ENCODE peak calls at places on chromosomes 3 and 15, in eight cellular contexts. E is pancreas, N is heart left ventricle, Y is colonic mucosa, T is adrenal gland, F is neural progenitor cell, W is ovary, K is left ventricle myocardium inferior. S is an unnamed sample.

GRCh38 chr15:20356444-20357138 is 185.0 kb downstream of the GOLGA6L6 start:
- DNase-seq in E (peak; percentile 77), N (peak; percentile 69), Y (no peak), T (peak; percentile 67), F (no peak), W (peak; percentile 53), K (peak; percentile 54), S (peak; percentile 73)

GRCh38 chr15:51380999-51381806 is 39.7 kb downstream of the GLDN start:
- DNase-seq in E (peak; percentile 59), N (peak; percentile 54), Y (peak; percentile 67), T (peak; percentile 70), F (peak; percentile 87), W (no peak), K (no peak), S (no peak)

GRCh38 chr3:122149228-122149627 is 34.2 kb upstream of the CASR start:
- DNase-seq in E (no peak), N (no peak), Y (no peak), T (no peak), F (no peak), W (no peak), K (no peak), S (no peak)

GRCh38 chr15:89836255-89837133 is 21.8 kb upstream of the ANPEP start:
- DNase-seq in E (no peak), N (no peak), Y (no peak), T (peak; percentile 36), F (no peak), W (no peak), K (no peak), S (no peak)

GRCh38 chr15:44315773-44316465 is 27.4 kb downstream of the GOLM2 start:
- DNase-seq in E (no peak), N (no peak), Y (no peak), T (no peak), F (no peak), W (no peak), K (no peak), S (no peak)

GRCh38 chr3:189641776-189642175 is 10.6 kb downstream of the TP63 start:
- DNase-seq in E (no peak), N (no peak), Y (no peak), T (no peak), F (no peak), W (no peak), K (no peak), S (no peak)

GRCh38 chr3:195909645-195910498 is 1.5 kb upstream of the TNK2 start:
- DNase-seq in E (peak; percentile 85), N (peak; percentile 89), Y (peak; percentile 90), T (peak; percentile 75), F (peak; percentile 88), W (peak; percentile 86), K (peak; percentile 87), S (peak; percentile 88)

GRCh38 chr3:23760871-23761373 is 44.8 kb upstream of the UBE2E1 start:
- DNase-seq in E (no peak), N (no peak), Y (no peak), T (no peak), F (peak; percentile 24), W (no peak), K (no peak), S (no peak)

GRCh38 chr3:62188547-62189375 is 184.6 kb downstream of the FEZF2 start:
- DNase-seq in E (peak; percentile 72), N (peak; percentile 71), Y (peak; percentile 65), T (peak; percentile 49), F (peak; percentile 86), W (peak; percentile 70), K (peak; percentile 77), S (peak; percentile 75)

GRCh38 chr3:169759256-169759655 is 5.6 kb downstream of the TERC start:
- DNase-seq in E (no peak), N (no peak), Y (no peak), T (no peak), F (no peak), W (no peak), K (no peak), S (no peak)

GRCh38 chr3:195698325-195699147 is 22.2 kb upstream of the MUC20 start:
- DNase-seq in E (no peak), N (no peak), Y (no peak), T (no peak), F (peak; percentile 63), W (no peak), K (no peak), S (no peak)

GRCh38 chr15:88202231-88202630 is 54.3 kb downstream of the NTRK3 start:
- DNase-seq in E (no peak), N (no peak), Y (no peak), T (no peak), F (no peak), W (no peak), K (no peak), S (no peak)

GRCh38 chr3:50625879-50626182 is 8.9 kb downstream of the MAPKAPK3 start:
- DNase-seq in E (no peak), N (no peak), Y (no peak), T (no peak), F (no peak), W (no peak), K (no peak), S (no peak)

GRCh38 chr3:126607214-126607908 is 47.6 kb downstream of the TXNRD3 start:
- DNase-seq in E (no peak), N (no peak), Y (no peak), T (no peak), F (no peak), W (no peak), K (no peak), S (no peak)

GRCh38 chr3:107264888-107265287 is 112.4 kb upstream of the CCDC54 start:
- DNase-seq in E (no peak), N (no peak), Y (peak; percentile 20), T (no peak), F (no peak), W (no peak), K (no peak), S (no peak)

GRCh38 chr3:87793322-87793877 is 265.4 kb downstream of the CGGBP1 start:
- DNase-seq in E (no peak), N (no peak), Y (no peak), T (no peak), F (peak; percentile 1), W (no peak), K (no peak), S (no peak)

GRCh38 chr15:87224409-87224808 is 1032.1 kb downstream of the NTRK3 start:
- DNase-seq in E (no peak), N (no peak), Y (no peak), T (no peak), F (no peak), W (no peak), K (no peak), S (no peak)

DNA sequence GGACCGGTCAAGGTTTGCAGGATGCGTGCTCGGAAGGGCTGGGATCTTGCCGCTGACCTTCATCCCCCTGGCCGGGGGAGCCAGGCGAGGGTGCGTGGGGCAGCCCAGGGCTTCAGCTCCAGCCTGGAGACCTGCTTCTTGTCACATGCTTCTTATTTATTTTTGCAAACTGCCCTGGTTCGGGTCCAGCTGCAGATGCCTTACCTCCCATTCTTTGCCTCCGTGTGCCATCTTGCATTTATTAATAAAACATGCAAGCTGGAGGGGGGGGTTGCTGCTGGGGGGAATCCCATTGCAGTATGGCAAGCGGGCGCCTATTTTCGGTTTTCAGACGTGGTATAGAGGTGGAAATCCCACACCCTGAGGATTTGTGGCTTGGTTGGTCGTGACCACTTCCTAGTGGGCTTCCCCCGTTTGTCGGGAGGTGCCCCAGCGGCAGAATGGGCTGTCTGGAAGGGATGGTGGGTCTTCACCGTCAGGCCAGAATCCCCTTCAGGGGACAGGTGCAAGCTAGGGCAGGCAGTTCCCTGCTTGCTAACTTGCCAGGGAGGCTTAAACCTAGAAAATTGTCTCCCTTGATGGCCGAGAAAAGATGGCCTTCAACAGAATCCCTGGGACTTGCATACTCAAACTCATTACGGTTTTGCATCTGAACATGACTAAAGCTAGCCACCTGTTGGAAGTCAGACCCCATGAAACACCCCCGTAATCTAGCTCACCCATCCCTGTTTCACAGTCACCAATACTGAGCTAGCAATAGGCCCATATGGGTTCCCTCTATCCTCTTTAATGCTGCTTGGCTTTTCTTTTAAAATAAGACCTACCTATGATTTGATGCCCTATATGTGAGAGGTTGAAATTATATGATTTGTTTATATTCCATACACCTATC is 559 bp downstream of the TMEM266 start:
- DNase-seq in E (no peak), N (no peak), Y (no peak), T (no peak), F (no peak), W (no peak), K (no peak), S (no peak)
- H3K4me3 ChIP-seq in E (peak overlapping the region; percentile 39), N (peak overlapping the region; percentile 65), Y (peak overlapping the region; percentile 36), T (peak overlapping the region; percentile 81), F (peak overlapping the region; percentile 63), W (peak overlapping the region; percentile 37), K (peak overlapping the region; percentile 72), S (peak overlapping the region; percentile 61)

GRCh38 chr3:15098503-15099363 is at the start of gene RBSN:
- DNase-seq in E (peak; percentile 91), N (peak; percentile 97), Y (peak; percentile 96), T (peak; percentile 95), F (peak; percentile 98), W (peak; percentile 93), K (peak; percentile 96), S (peak; percentile 98)

GRCh38 chr3:15096026-15096425 is 2.9 kb downstream of the RBSN start:
- DNase-seq in E (no peak), N (no peak), Y (no peak), T (no peak), F (no peak), W (no peak), K (no peak), S (no peak)

GRCh38 chr3:15099364-15100098 is 583 bp upstream of the RBSN start:
- DNase-seq in E (peak; percentile 28), N (no peak), Y (no peak), T (peak; percentile 26), F (peak; percentile 16), W (no peak), K (no peak), S (no peak)

GRCh38 chr3:15094187-15094875 is 4.6 kb downstream of the RBSN start:
- DNase-seq in E (no peak), N (no peak), Y (no peak), T (no peak), F (no peak), W (no peak), K (no peak), S (no peak)

GRCh38 chr3:15097889-15098288 is 1.1 kb downstream of the RBSN start:
- DNase-seq in E (no peak), N (no peak), Y (no peak), T (no peak), F (no peak), W (no peak), K (no peak), S (no peak)
- H3K4me3 ChIP-seq in E (peak overlapping the region; percentile 73), N (peak overlapping the region; percentile 75), Y (peak overlapping the region; percentile 74), T (peak overlapping the region; percentile 77), F (peak overlapping the region; percentile 93), W (peak overlapping the region; percentile 74), K (peak overlapping the region; percentile 83), S (peak overlapping the region; percentile 68)

GRCh38 chr15:63500265-63501250 is 3.8 kb upstream of the USP3 start:
- DNase-seq in E (peak; percentile 67), N (no peak), Y (no peak), T (no peak), F (no peak), W (no peak), K (no peak), S (peak; percentile 53)
- H3K4me3 ChIP-seq in E (no peak overlapping the region), N (peak overlapping the region; percentile 47), Y (no peak overlapping the region), T (no peak overlapping the region), F (no peak overlapping the region), W (peak overlapping the region; percentile 19), K (peak overlapping the region; percentile 52), S (peak overlapping the region; percentile 42)

DNA sequence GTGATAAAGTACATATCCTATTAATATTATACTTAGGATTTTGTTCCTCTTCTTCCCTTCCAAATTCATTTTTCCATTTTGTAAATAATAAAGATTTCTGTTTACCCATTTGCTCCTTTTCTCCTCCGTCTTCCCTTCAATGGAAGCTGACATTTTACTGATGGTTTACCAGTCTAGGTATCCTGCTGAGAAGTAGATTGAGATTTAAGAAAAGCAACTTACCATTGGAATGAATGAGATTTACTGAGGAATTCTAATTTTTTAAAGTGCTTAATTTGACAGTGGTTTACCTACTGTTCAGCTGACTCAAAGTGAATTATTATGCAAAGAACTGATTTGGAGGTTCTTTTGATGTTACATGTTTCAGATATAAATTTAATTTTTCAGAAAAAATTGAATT is 2.4 kb downstream of the C15orf61 start:
- DNase-seq in E (no peak), N (no peak), Y (no peak), T (no peak), F (peak; percentile 56), W (no peak), K (no peak), S (no peak)
- H3K4me3 ChIP-seq in E (no peak overlapping the region), N (peak overlapping the region; percentile 83), Y (no peak overlapping the region), T (peak overlapping the region; percentile 97), F (peak overlapping the region; percentile 53), W (no peak overlapping the region), K (peak overlapping the region; percentile 87), S (peak overlapping the region; percentile 84)

S was measured in lower lobe of right lung.